ENCODE peak calls at places on chromosomes 2 and 18, in seven cellular contexts. U is GM04504, T is GM03348, E is endodermal cell, B is activated T-helper 1 cell treated with Interleukin-2 at 50 U/mL for 16 hours, X is Calu3, Z is epithelial cell of esophagus. C is an unnamed sample.

GRCh38 chr2:239818531-239819011 is 206.6 kb downstream of the NDUFA10 start:
- DNase-seq in U (no peak), T (no peak), E (peak), B (no peak), X (no peak), Z (no peak), C (no peak)

GRCh38 chr2:169705927-169706326 is 11.7 kb downstream of the PHOSPHO2 start:
- DNase-seq in U (no peak), T (no peak), E (no peak), B (no peak), X (no peak), Z (no peak), C (no peak)

GRCh38 chr2:24016853-24017703 is 7.2 kb downstream of the MFSD2B start:
- DNase-seq in U (no peak), T (no peak), E (no peak), B (no peak), X (no peak), Z (no peak), C (no peak)

GRCh38 chr2:171706152-171706803 is 19.0 kb downstream of the DYNC1I2 start:
- DNase-seq in U (no peak), T (peak), E (no peak), B (no peak), X (no peak), Z (peak), C (peak)

GRCh38 chr2:233082222-233082933 is 22.2 kb downstream of the INPP5D start:
- DNase-seq in U (no peak), T (no peak), E (no peak), B (no peak), X (no peak), Z (no peak), C (no peak)

GRCh38 chr2:214960677-214961076 is 151.2 kb upstream of the BARD1 start:
- DNase-seq in U (no peak), T (peak), E (no peak), B (no peak), X (no peak), Z (peak), C (no peak)

GRCh38 chr2:61362873-61363272 is 108.0 kb downstream of the USP34 start:
- DNase-seq in U (no peak), T (no peak), E (no peak), B (no peak), X (no peak), Z (no peak), C (no peak)

GRCh38 chr2:130365963-130366362 is 10.1 kb downstream of the PTPN18 start:
- DNase-seq in U (no peak), T (no peak), E (no peak), B (no peak), X (no peak), Z (no peak), C (no peak)

GRCh38 chr2:48933824-48934223 is 178.3 kb upstream of the LHCGR start:
- DNase-seq in U (no peak), T (no peak), E (no peak), B (no peak), X (no peak), Z (no peak), C (no peak)

GRCh38 chr18:30819619-30820018 is 222.9 kb downstream of the DSC3 start:
- DNase-seq in U (no peak), T (no peak), E (no peak), B (no peak), X (no peak), Z (no peak), C (no peak)

GRCh38 chr2:21787931-21788330 is 664.2 kb downstream of the TDRD15 start:
- DNase-seq in U (no peak), T (no peak), E (no peak), B (no peak), X (no peak), Z (no peak), C (no peak)

GRCh38 chr2:11525762-11526161 is 8.1 kb upstream of the GREB1 start:
- DNase-seq in U (no peak), T (no peak), E (no peak), B (no peak), X (no peak), Z (no peak), C (no peak)

GRCh38 chr2:111160758-111161157 is 40.0 kb downstream of the BCL2L11 start:
- DNase-seq in U (peak), T (peak), E (peak), B (no peak), X (no peak), Z (peak), C (no peak)

GRCh38 chr2:176078440-176079284 is 5.1 kb downstream of the EVX2 start:
- DNase-seq in U (no peak), T (no peak), E (no peak), B (no peak), X (no peak), Z (no peak), C (no peak)

GRCh38 chr2:163213699-163214098 is 375.1 kb upstream of the KCNH7 start:
- DNase-seq in U (peak), T (peak), E (no peak), B (no peak), X (peak), Z (peak), C (no peak)

GRCh38 chr2:1656326-1656960 is 87.9 kb downstream of the PXDN start:
- DNase-seq in U (no peak), T (no peak), E (peak), B (no peak), X (no peak), Z (no peak), C (no peak)

GRCh38 chr2:195513119-195513518 is 143.9 kb upstream of the SLC39A10 start:
- DNase-seq in U (no peak), T (no peak), E (peak), B (no peak), X (no peak), Z (no peak), C (peak)

GRCh38 chr2:240775911-240776310 is 44.1 kb downstream of the KIF1A start:
- DNase-seq in U (no peak), T (no peak), E (no peak), B (no peak), X (no peak), Z (no peak), C (no peak)

GRCh38 chr18:70154591-70155194 is 50.8 kb downstream of the RTTN start:
- DNase-seq in U (peak), T (peak), E (no peak), B (no peak), X (peak), Z (no peak), C (no peak)

GRCh38 chr18:62788891-62789290 is 73.5 kb downstream of the PHLPP1 start:
- DNase-seq in U (no peak), T (no peak), E (no peak), B (no peak), X (no peak), Z (no peak), C (no peak)

GRCh38 chr2:25251461-25252273 is 83.3 kb upstream of the POMC start:
- DNase-seq in U (no peak), T (peak), E (peak), B (peak), X (peak), Z (peak), C (peak)

GRCh38 chr18:48580782-48581181 is 42.0 kb downstream of the CTIF start:
- DNase-seq in U (no peak), T (peak), E (peak), B (no peak), X (no peak), Z (no peak), C (no peak)

GRCh38 chr2:196607073-196607472 is 32.4 kb upstream of the CCDC150 start:
- DNase-seq in U (no peak), T (no peak), E (no peak), B (no peak), X (no peak), Z (no peak), C (peak)

GRCh38 chr2:12870692-12871091 is 154.0 kb downstream of the TRIB2 start:
- DNase-seq in U (no peak), T (no peak), E (no peak), B (no peak), X (no peak), Z (peak), C (no peak)

GRCh38 chr2:217177687-217178086 is 317.8 kb upstream of the TNP1 start:
- DNase-seq in U (no peak), T (no peak), E (no peak), B (no peak), X (no peak), Z (no peak), C (no peak)

GRCh38 chr2:60555066-60555793 is 1.8 kb upstream of the BCL11A start:
- DNase-seq in U (no peak), T (peak), E (peak), B (no peak), X (peak), Z (peak), C (peak)

GRCh38 chr2:235343869-235344268 is 150.0 kb upstream of the AGAP1 start:
- DNase-seq in U (peak), T (no peak), E (no peak), B (no peak), X (no peak), Z (no peak), C (no peak)

GRCh38 chr18:45142868-45143267 is 462.2 kb downstream of the SETBP1 start:
- DNase-seq in U (no peak), T (no peak), E (no peak), B (no peak), X (no peak), Z (no peak), C (no peak)

GRCh38 chr2:30691948-30692828 is 115.1 kb downstream of the CAPN13 start:
- DNase-seq in U (no peak), T (peak), E (peak), B (no peak), X (no peak), Z (no peak), C (no peak)

GRCh38 chr2:236346366-236346765 is 82.2 kb upstream of the ASB18 start:
- DNase-seq in U (no peak), T (no peak), E (no peak), B (no peak), X (no peak), Z (no peak), C (no peak)

GRCh38 chr18:79617521-79618500 is 61.8 kb upstream of the CTDP1 start:
- DNase-seq in U (no peak), T (no peak), E (peak), B (no peak), X (no peak), Z (no peak), C (no peak)

GRCh38 chr2:6080837-6081541 is 388.8 kb downstream of the SOX11 start:
- DNase-seq in U (no peak), T (no peak), E (no peak), B (no peak), X (no peak), Z (no peak), C (no peak)

GRCh38 chr2:128562471-128563347 is 244.0 kb upstream of the HS6ST1 start:
- DNase-seq in U (no peak), T (no peak), E (no peak), B (no peak), X (no peak), Z (no peak), C (no peak)

GRCh38 chr2:200966770-200967169 is 3.3 kb upstream of the ORC2 start:
- DNase-seq in U (peak), T (peak), E (no peak), B (no peak), X (peak), Z (peak), C (peak)

GRCh38 chr2:29363111-29363510 is 247.9 kb downstream of the CLIP4 start:
- DNase-seq in U (no peak), T (no peak), E (no peak), B (no peak), X (no peak), Z (no peak), C (no peak)

GRCh38 chr2:168912466-168913170 is 11.5 kb downstream of the G6PC2 start:
- DNase-seq in U (no peak), T (peak), E (peak), B (no peak), X (peak), Z (peak), C (peak)